ENCODE peak calls at places on chromosome 1, in five cellular contexts. S, C, V, Q and I are unnamed samples.

GRCh38 chr1:18693256-18694098 is 62.8 kb downstream of the PAX7 start:
- DNase-seq in S (no peak), C (no peak), V (peak), Q (no peak), I (no peak)

GRCh38 chr1:246532519-246532918 is 25.4 kb upstream of the SMYD3 start:
- DNase-seq in S (no peak), C (no peak), V (no peak), Q (no peak), I (no peak)

GRCh38 chr1:156490401-156491032 is 10.1 kb downstream of the MEF2D start:
- DNase-seq in S (no peak), C (no peak), V (peak), Q (no peak), I (peak)

GRCh38 chr1:152002960-152003359 is 9.3 kb upstream of the S100A10 start:
- DNase-seq in S (no peak), C (no peak), V (no peak), Q (no peak), I (no peak)

GRCh38 chr1:28776341-28776740 is 35.6 kb upstream of the OPRD1 start:
- DNase-seq in S (no peak), C (no peak), V (no peak), Q (no peak), I (no peak)

GRCh38 chr1:48572632-48573258 is 100.7 kb upstream of the SPATA6 start:
- DNase-seq in S (peak), C (peak), V (peak), Q (peak), I (peak)

GRCh38 chr1:209831615-209832014 is 3.8 kb downstream of the UTP25 start:
- DNase-seq in S (no peak), C (no peak), V (no peak), Q (no peak), I (no peak)

GRCh38 chr1:185260611-185261010 is 56.4 kb downstream of the IVNS1ABP start:
- DNase-seq in S (no peak), C (no peak), V (no peak), Q (no peak), I (no peak)

GRCh38 chr1:192524223-192524622 is 51.4 kb upstream of the RGS1 start:
- DNase-seq in S (no peak), C (peak), V (no peak), Q (no peak), I (no peak)

GRCh38 chr1:229466887-229467286 is 33.0 kb upstream of the ACTA1 start:
- DNase-seq in S (no peak), C (no peak), V (no peak), Q (no peak), I (no peak)

GRCh38 chr1:903305-903704 is 20.4 kb upstream of the SAMD11 start:
- DNase-seq in S (no peak), C (no peak), V (no peak), Q (no peak), I (no peak)

GRCh38 chr1:191671236-191671635 is 487.0 kb upstream of the RGS18 start:
- DNase-seq in S (no peak), C (no peak), V (no peak), Q (no peak), I (no peak)

GRCh38 chr1:13697738-13698137 is 2.2 kb upstream of the PRDM2 start:
- DNase-seq in S (peak), C (no peak), V (no peak), Q (no peak), I (peak)

GRCh38 chr1:72119491-72119890 is 162.8 kb downstream of the NEGR1 start:
- DNase-seq in S (no peak), C (no peak), V (peak), Q (no peak), I (no peak)

GRCh38 chr1:76390451-76390850 is 315.9 kb downstream of the ST6GALNAC3 start:
- DNase-seq in S (no peak), C (no peak), V (no peak), Q (no peak), I (no peak)

GRCh38 chr1:161013591-161014513 is 7.1 kb downstream of the F11R start:
- DNase-seq in S (peak), C (peak), V (no peak), Q (peak), I (peak)

GRCh38 chr1:101239095-101240040 is 2.5 kb downstream of the S1PR1 start:
- DNase-seq in S (peak), C (no peak), V (no peak), Q (no peak), I (no peak)

GRCh38 chr1:203076031-203076511 is 9.7 kb downstream of the MYOG start:
- DNase-seq in S (no peak), C (no peak), V (no peak), Q (no peak), I (no peak)

GRCh38 chr1:240093120-240093961 is 1.7 kb downstream of the FMN2 start:
- DNase-seq in S (no peak), C (no peak), V (peak), Q (no peak), I (no peak)

GRCh38 chr1:3869751-3870301 is 12.6 kb downstream of the DFFB start:
- DNase-seq in S (no peak), C (peak), V (peak), Q (no peak), I (peak)

GRCh38 chr1:43472087-43472462 is 18.3 kb upstream of the HYI start:
- DNase-seq in S (no peak), C (no peak), V (no peak), Q (no peak), I (no peak)